ENCODE peak calls at places on chromosomes 5 and 9, in four cellular contexts. C, T, Y and M are unnamed samples.
A peak's percentile ranks its signal among the peaks of the same experiment; 100 is the strongest.

GRCh38 chr5:121691478-121691877 is 160.2 kb upstream of the FTMT start:
- DNase-seq in C (no peak), T (no peak), Y (no peak), M (no peak)

GRCh38 chr5:125326114-125326513 is 579.7 kb upstream of the ZNF608 start:
- DNase-seq in C (peak; percentile 48), T (no peak), Y (no peak), M (no peak)

GRCh38 chr9:20646656-20647055 is 24.4 kb upstream of the MLLT3 start:
- DNase-seq in C (peak; percentile 28), T (no peak), Y (no peak), M (no peak)

GRCh38 chr9:129036923-129037766 is 719 bp downstream of the MIGA2 start:
- DNase-seq in C (no peak), T (no peak), Y (no peak), M (no peak)

GRCh38 chr9:90219548-90220118 is 423.0 kb downstream of the DIRAS2 start:
- DNase-seq in C (no peak), T (no peak), Y (peak; percentile 19), M (peak; percentile 65)

GRCh38 chr5:36692791-36693763 is 86.7 kb downstream of the SLC1A3 start:
- DNase-seq in C (peak; percentile 77), T (no peak), Y (no peak), M (peak; percentile 89)

GRCh38 chr5:99105216-99105615 is 176.4 kb upstream of the CHD1 start:
- DNase-seq in C (no peak), T (no peak), Y (no peak), M (no peak)

GRCh38 chr5:73374520-73375235 is 73.9 kb downstream of the FOXD1 start:
- DNase-seq in C (no peak), T (no peak), Y (no peak), M (no peak)

GRCh38 chr9:32823101-32823500 is 39.8 kb downstream of the TMEM215 start:
- DNase-seq in C (no peak), T (no peak), Y (no peak), M (no peak)

GRCh38 chr5:175384724-175385552 is 59.0 kb downstream of the DRD1 start:
- DNase-seq in C (no peak), T (no peak), Y (no peak), M (no peak)

GRCh38 chr9:137462396-137463193 is 3.5 kb upstream of the NSMF start:
- DNase-seq in C (no peak), T (no peak), Y (peak; percentile 55), M (no peak)

GRCh38 chr9:137048655-137049543 is 2.9 kb upstream of the NPDC1 start:
- DNase-seq in C (no peak), T (no peak), Y (no peak), M (no peak)

GRCh38 chr9:132008184-132008781 is 71.4 kb downstream of the MED27 start:
- DNase-seq in C (no peak), T (no peak), Y (no peak), M (no peak)

GRCh38 chr9:126016579-126017290 is 269.6 kb downstream of the PBX3 start:
- DNase-seq in C (no peak), T (no peak), Y (no peak), M (no peak)

GRCh38 chr9:16147726-16148125 is 594.9 kb downstream of the CCDC171 start:
- DNase-seq in C (no peak), T (no peak), Y (no peak), M (no peak)

GRCh38 chr5:149268928-149269557 is 2.6 kb upstream of the AFAP1L1 start:
- DNase-seq in C (no peak), T (peak; percentile 62), Y (peak; percentile 53), M (no peak)

GRCh38 chr9:93620881-93621820 is 44.8 kb downstream of the PHF2 start:
- DNase-seq in C (peak; percentile 29), T (no peak), Y (no peak), M (no peak)

GRCh38 chr5:150589791-150590601 is 50.5 kb upstream of the SYNPO start:
- DNase-seq in C (peak; percentile 83), T (no peak), Y (no peak), M (peak; percentile 83)

GRCh38 chr9:132757031-132757430 is 86.8 kb downstream of the GTF3C4 start:
- DNase-seq in C (no peak), T (no peak), Y (no peak), M (no peak)

GRCh38 chr9:83598487-83598886 is 24.5 kb upstream of the IDNK start:
- DNase-seq in C (no peak), T (no peak), Y (no peak), M (no peak)

GRCh38 chr9:80866121-80866520 is 823.2 kb downstream of the TLE1 start:
- DNase-seq in C (no peak), T (no peak), Y (no peak), M (no peak)

GRCh38 chr5:163407034-163407652 is 30.3 kb upstream of the CCNG1 start:
- DNase-seq in C (no peak), T (no peak), Y (no peak), M (no peak)

GRCh38 chr5:137300411-137301240 is 198.5 kb downstream of the SPOCK1 start:
- DNase-seq in C (no peak), T (no peak), Y (no peak), M (no peak)

GRCh38 chr9:115952667-115953316 is 200.8 kb upstream of the PAPPA start:
- DNase-seq in C (no peak), T (no peak), Y (no peak), M (no peak)

GRCh38 chr5:169895876-169896275 is 84.4 kb downstream of the INSYN2B start:
- DNase-seq in C (peak; percentile 8), T (no peak), Y (no peak), M (peak; percentile 82)

GRCh38 chr5:67648201-67648671 is 451.6 kb upstream of the CD180 start:
- DNase-seq in C (peak; percentile 73), T (no peak), Y (no peak), M (peak; percentile 93)

GRCh38 chr5:66558562-66558961 is 37.6 kb upstream of the MAST4 start:
- DNase-seq in C (no peak), T (no peak), Y (no peak), M (no peak)

GRCh38 chr9:126439402-126439765 is 112.8 kb downstream of the MVB12B start:
- DNase-seq in C (no peak), T (no peak), Y (no peak), M (no peak)